ENCODE peak calls at places on chromosomes 4 and X, in four cellular contexts. L is GM12878, Y is B cell, H is OCI-LY7. R is an unnamed sample.

GRCh38 chr4:44927361-44928061 is 201.2 kb upstream of the GNPDA2 start:
- DNase-seq in L (no peak), Y (no peak), H (peak), R (no peak)

GRCh38 chrX:9327747-9328145 is 137.1 kb upstream of the TBL1X start:
- DNase-seq in L (no peak), Y (no peak), H (no peak), R (no peak)

GRCh38 chr4:129344058-129344457 is 248.1 kb downstream of the C4orf33 start:
- DNase-seq in L (no peak), Y (no peak), H (peak), R (peak)

GRCh38 chr4:77187231-77187630 is 30.2 kb downstream of the CCNG2 start:
- DNase-seq in L (no peak), Y (no peak), H (no peak), R (no peak)

GRCh38 chr4:26322349-26322748 is 1.5 kb downstream of the RBPJ start:
- DNase-seq in L (no peak), Y (no peak), H (no peak), R (no peak)

GRCh38 chrX:108447303-108447702 is 7.7 kb downstream of the COL4A5 start:
- DNase-seq in L (no peak), Y (no peak), H (no peak), R (no peak)

GRCh38 chr4:25291158-25291733 is 21.3 kb upstream of the ZCCHC4 start:
- DNase-seq in L (no peak), Y (no peak), H (no peak), R (no peak)

GRCh38 chr4:1675136-1675801 is 8.8 kb downstream of the FAM53A start:
- DNase-seq in L (no peak), Y (no peak), H (no peak), R (no peak)

GRCh38 chr4:80500593-80500992 is 165.1 kb downstream of the CFAP299 start:
- DNase-seq in L (no peak), Y (no peak), H (peak), R (peak)

DNA sequence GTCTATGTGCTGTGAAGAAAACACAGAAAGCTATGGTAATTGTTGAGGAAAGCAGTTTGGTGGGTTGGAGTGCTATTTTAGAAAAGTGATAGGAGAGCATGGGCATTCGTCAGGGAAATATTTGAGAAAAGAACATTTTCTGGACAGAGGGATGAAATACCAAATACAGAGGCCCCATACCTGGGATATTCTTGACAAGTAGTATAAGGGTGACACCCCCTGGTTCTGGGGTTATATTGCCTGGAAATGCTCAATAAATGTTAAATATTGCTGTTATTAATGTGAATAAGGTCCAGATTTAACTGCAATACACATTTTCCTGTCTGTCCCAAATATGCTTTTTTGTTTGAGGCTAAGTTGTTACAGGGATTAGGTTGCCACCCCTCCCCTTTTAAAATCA is 42.9 kb downstream of the WWC2 start:
- DNase-seq in L (no peak), Y (no peak), H (no peak), R (no peak)
- TF ChIP-seq CTCF in L (no peak), Y (no peak), H (no peak), R (no peak)

GRCh38 chr4:98444371-98444770 is 183.2 kb downstream of the RAP1GDS1 start:
- DNase-seq in L (no peak), Y (no peak), H (no peak), R (no peak)
- TF ChIP-seq CTCF in L (no peak), Y (no peak), H (no peak), R (no peak)

DNA sequence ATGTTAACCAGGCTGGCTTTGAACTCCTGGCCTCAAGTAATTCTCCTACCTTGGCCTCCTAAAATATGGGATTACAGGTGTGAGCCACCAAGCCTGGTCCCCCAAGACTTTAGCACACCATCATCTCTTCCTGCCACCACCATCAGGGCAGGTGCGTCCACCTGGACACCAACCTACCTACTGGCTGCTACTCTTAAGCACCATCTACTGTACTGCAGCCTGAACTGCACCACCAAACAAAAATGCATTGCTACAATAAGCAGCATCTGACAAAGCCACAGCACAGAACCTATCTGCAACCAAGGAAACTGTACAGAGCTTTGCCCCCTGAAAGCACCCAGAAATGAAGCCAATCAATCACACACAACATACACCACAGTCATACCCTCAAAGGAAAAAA is 139.7 kb downstream of the EFHC2 start:
- DNase-seq in L (no peak), Y (no peak), H (no peak), R (no peak)
- TF ChIP-seq CTCF in L (peak), Y (no peak), H (peak), R (no peak)

GRCh38 chr4:145014365-145014764 is 83.6 kb downstream of the ANAPC10 start:
- DNase-seq in L (no peak), Y (no peak), H (no peak), R (no peak)
- TF ChIP-seq CTCF in L (no peak), Y (no peak), H (peak), R (no peak)

DNA sequence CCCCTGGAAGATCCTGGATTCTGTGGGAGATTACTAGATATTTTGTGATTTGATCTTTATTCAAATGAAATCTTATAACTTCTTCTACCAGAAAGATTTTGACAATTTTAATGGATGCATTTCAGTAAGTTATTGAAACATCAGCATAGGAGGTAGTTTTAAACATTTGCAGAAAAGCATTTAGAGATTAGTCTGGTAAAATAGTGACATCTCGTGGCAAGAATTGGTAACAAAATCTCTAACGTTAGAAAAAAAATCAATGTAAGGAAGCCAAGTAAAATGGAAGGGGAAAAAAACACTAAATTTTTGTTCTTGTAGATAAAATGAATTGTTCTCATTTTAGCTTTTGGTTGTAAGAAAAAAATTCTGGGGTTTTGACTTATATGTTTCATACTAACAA is 73.3 kb downstream of the TASL start:
- DNase-seq in L (peak), Y (no peak), H (peak), R (no peak)
- TF ChIP-seq CTCF in L (peak), Y (peak), H (peak), R (peak)

GRCh38 chrX:34918856-34919255 is 23.7 kb upstream of the FAM47B start:
- DNase-seq in L (no peak), Y (no peak), H (no peak), R (peak)
- TF ChIP-seq CTCF in L (no peak), Y (no peak), H (peak), R (peak)

DNA sequence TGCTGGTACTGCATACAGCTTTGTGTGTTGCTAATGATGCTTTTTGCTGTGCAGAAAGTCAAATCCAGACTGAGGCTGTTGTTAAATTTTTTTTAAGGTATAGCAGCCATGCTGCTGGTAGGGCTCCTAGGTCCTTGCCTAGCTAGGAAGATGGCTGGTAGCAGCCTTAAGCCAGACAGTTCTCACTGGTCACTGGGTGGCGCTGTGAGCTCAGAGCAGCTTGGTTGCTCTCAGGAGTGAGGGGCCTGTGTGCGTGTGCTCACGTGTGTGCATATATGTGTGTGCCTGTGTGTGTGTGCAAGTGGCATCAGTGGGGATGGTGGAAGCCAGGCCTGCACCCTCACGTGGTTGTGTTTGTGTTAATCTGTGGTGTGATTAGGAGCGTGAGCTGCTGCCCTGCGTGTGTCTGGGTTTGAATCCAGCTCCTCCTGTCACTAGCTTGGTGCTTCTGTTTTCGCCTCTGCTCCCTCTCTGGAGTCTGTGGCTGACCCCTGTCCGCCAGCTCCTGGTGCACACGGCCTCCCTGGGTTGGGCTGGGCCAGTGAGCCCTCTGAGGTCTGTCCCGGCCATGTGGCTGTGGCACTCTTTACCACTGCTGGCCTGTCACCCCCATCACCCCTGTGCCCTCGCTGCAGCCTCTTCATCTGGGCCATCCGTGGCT is 46.1 kb downstream of the SORCS2 start:
- DNase-seq in L (no peak), Y (no peak), H (peak), R (no peak)
- TF ChIP-seq CTCF in L (no peak), Y (no peak), H (peak), R (no peak)

GRCh38 chr4:74033721-74034120 is 4.8 kb downstream of the CXCL3 start:
- DNase-seq in L (no peak), Y (no peak), H (no peak), R (no peak)

GRCh38 chr4:74038161-74039064 is at the start of gene CXCL3:
- DNase-seq in L (no peak), Y (peak), H (no peak), R (peak)

GRCh38 chr4:74041418-74041817 is 2.9 kb upstream of the CXCL3 start:
- DNase-seq in L (no peak), Y (no peak), H (no peak), R (no peak)

GRCh38 chr4:74039065-74039763 is 725 bp upstream of the CXCL3 start:
- DNase-seq in L (no peak), Y (no peak), H (no peak), R (no peak)

DNA sequence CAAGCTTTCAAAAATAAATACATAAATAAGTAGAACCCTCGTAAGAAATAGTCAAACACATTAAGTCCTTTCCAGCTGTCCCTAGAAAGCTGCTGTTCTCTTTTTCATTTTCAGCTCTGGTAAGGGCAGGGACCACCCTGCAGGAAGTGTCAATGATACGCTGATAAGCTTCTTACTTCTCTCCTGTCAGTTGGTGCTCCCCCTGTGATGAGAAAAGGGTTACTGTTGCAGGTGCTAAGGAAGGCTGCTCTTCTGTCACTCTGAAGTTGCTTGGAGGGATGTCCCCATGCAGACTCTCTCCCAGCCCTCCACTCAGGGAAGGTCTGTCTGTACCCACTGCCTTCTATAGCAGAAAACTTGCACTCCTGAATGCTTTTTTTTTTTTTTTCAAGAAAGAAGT is 1.4 kb downstream of the CXCL3 start:
- DNase-seq in L (no peak), Y (no peak), H (no peak), R (no peak)
- TF ChIP-seq CTCF in L (no peak), Y (no peak), H (no peak), R (no peak)

DNA sequence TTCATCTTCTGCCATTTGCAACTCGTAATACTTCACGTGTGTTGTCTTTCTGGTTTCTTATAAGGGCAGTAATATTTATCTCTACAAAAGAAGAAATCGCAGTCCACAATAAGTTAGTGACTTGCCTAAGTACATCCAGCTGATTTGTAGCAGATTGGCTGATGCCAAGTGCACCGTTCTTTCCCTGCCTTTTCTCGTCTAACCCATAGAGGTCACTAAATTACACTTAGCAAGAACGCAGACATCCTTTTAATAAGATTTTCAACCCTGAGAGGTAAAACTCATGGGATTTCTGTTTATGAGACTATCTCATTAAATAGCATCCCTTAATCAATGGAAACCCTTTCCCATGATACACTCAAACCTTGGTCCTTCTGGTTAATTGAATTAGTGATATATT is 408.6 kb upstream of the ACTRT1 start:
- DNase-seq in L (no peak), Y (no peak), H (no peak), R (no peak)
- TF ChIP-seq CTCF in L (no peak), Y (no peak), H (no peak), R (no peak)